ENCODE peak calls at places on chromosomes 7 and 10, in four cellular contexts. I, S, T and B are unnamed samples.

GRCh38 chr7:5701085-5701914 is 80.2 kb downstream of the RNF216 start:
- DNase-seq in I (no peak), S (no peak), T (peak; percentile 66), B (no peak)

GRCh38 chr7:115721293-115721920 is 309.2 kb downstream of the TFEC start:
- DNase-seq in I (no peak), S (no peak), T (no peak), B (no peak)

GRCh38 chr7:39130740-39131538 is 153.2 kb downstream of the POU6F2 start:
- DNase-seq in I (no peak), S (peak; percentile 52), T (no peak), B (no peak)

GRCh38 chr7:4641667-4642467 is 40.2 kb upstream of the FOXK1 start:
- DNase-seq in I (peak; percentile 97), S (peak; percentile 98), T (peak; percentile 89), B (peak; percentile 95)

GRCh38 chr10:61901829-61902447 is 439 bp downstream of the ARID5B start:
- DNase-seq in I (no peak), S (no peak), T (no peak), B (no peak)

GRCh38 chr7:877312-878232 is 1.2 kb downstream of the GET4 start:
- DNase-seq in I (peak; percentile 56), S (no peak), T (no peak), B (no peak)

GRCh38 chr10:49149881-49150280 is 16.1 kb upstream of the FAM170B start:
- DNase-seq in I (no peak), S (no peak), T (no peak), B (no peak)

GRCh38 chr10:48535416-48536225 is 69.3 kb downstream of the ARHGAP22 start:
- DNase-seq in I (peak; percentile 13), S (no peak), T (no peak), B (peak; percentile 40)

GRCh38 chr10:10796774-10797415 is 220.8 kb upstream of the CELF2 start:
- DNase-seq in I (no peak), S (no peak), T (peak; percentile 44), B (no peak)

GRCh38 chr7:29445736-29446135 is 117.9 kb upstream of the PRR15 start:
- DNase-seq in I (no peak), S (no peak), T (no peak), B (no peak)

GRCh38 chr7:55533050-55533728 is 39.1 kb downstream of the VOPP1 start:
- DNase-seq in I (no peak), S (no peak), T (peak; percentile 86), B (no peak)
- H3K4me1 ChIP-seq in I (peaks cover 65% of the 10 kb centered on the region), S (peaks cover 64% of the 10 kb centered on the region), T (peaks cover 30% of the 10 kb centered on the region), B (no peaks in the 10 kb centered on the region)

GRCh38 chr10:55233505-55233904 is 432.5 kb upstream of the PCDH15 start:
- DNase-seq in I (no peak), S (no peak), T (no peak), B (no peak)
- H3K4me3 ChIP-seq in I (peak overlapping the region; percentile 20), S (peak overlapping the region; percentile 28), T (no peak overlapping the region), B (no peak overlapping the region)

GRCh38 chr10:102809753-102810152 is 27.5 kb downstream of the CYP17A1 start:
- DNase-seq in I (no peak), S (no peak), T (no peak), B (no peak)
- H3K36me3 ChIP-seq in I (peaks cover 43% of the 10 kb centered on the region), S (peaks cover 72% of the 10 kb centered on the region), T (peaks cover 43% of the 10 kb centered on the region), B (peaks cover 50% of the 10 kb centered on the region)

GRCh38 chr10:119051775-119052174 is 22.3 kb downstream of the NANOS1 start:
- DNase-seq in I (no peak), S (no peak), T (no peak), B (no peak)
- H3K4me1 ChIP-seq in I (peaks cover 7% of the 10 kb centered on the region), S (no peaks in the 10 kb centered on the region), T (no peaks in the 10 kb centered on the region), B (no peaks in the 10 kb centered on the region)

GRCh38 chr10:33412261-33413092 is 78.0 kb upstream of the NRP1 start:
- DNase-seq in I (no peak), S (peak; percentile 60), T (peak; percentile 92), B (peak; percentile 84)

GRCh38 chr10:33410096-33410859 is 75.8 kb upstream of the NRP1 start:
- DNase-seq in I (no peak), S (no peak), T (peak; percentile 13), B (no peak)

GRCh38 chr10:33410860-33411234 is 76.4 kb upstream of the NRP1 start:
- DNase-seq in I (no peak), S (no peak), T (no peak), B (no peak)

GRCh38 chr10:33414841-33415240 is 80.4 kb upstream of the NRP1 start:
- DNase-seq in I (no peak), S (no peak), T (peak; percentile 4), B (no peak)

GRCh38 chr10:33413093-33413442 is 78.6 kb upstream of the NRP1 start:
- DNase-seq in I (no peak), S (no peak), T (no peak), B (no peak)
- H3K4me3 ChIP-seq in I (no peak overlapping the region), S (no peak overlapping the region), T (no peak overlapping the region), B (no peak overlapping the region)

DNA sequence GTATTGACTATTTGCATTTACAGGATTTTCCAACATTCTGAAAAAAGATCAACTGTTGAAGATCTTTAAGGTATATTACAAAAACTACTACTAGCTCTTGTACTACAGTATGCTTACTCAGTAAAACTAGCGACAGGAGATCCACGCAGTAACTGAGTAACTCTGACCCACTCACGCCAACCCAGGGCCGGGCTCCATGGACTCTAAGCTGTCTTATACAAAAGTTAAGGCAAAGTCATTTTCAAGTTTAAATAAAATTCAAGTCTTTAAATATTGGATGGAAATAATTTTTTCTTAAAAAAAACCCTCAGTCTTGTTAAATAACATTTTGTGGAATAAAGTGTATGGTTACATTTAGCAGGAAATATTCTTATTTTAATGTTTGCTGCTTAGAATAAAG is 120.1 kb downstream of the LARP4B start:
- DNase-seq in I (no peak), S (no peak), T (no peak), B (no peak)
- H3K36me3 ChIP-seq in I (peaks cover 62% of the 10 kb centered on the region), S (peaks cover 99% of the 10 kb centered on the region), T (peaks cover 63% of the 10 kb centered on the region), B (peaks cover 69% of the 10 kb centered on the region)

DNA sequence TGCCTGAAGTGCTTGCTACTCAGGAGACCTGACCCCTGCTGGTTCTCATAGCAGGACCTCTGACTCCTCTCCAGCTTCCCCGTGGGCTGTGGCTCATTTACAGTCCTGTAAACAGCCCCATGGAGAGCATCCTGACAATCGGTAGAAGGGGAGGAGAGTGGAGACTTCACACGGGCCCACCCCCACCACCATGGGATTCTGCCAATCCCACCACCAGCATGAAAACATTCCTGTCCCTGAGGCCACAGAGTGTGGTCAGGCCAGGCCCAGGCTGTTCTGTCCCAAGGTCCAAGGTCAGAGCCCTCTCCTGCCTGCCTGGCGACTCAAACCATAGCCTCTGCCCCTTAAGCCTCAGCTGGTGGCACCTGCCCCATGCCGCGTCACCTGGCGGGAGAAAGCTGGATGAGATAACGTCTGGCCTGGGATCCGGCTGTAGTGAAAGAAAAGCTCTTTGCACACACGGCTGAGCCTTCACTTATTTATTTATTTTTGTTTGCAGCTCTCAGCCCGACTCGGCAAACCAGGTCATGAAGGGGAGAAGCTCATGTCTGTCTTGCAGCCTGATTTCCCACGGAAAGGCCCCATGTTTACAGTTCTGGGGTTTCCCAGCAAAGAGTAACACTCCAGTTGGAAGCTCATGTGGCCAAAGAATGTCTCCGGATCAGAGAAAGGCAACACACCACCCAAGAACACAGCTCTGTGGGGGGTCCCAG is 293.6 kb upstream of the ZMIZ1 start:
- DNase-seq in I (peak; percentile 54), S (no peak), T (peak; percentile 83), B (no peak)
- H3K4me1 ChIP-seq in I (peaks cover 52% of the 10 kb centered on the region), S (peaks cover 18% of the 10 kb centered on the region), T (peaks cover 11% of the 10 kb centered on the region), B (no peaks in the 10 kb centered on the region)

GRCh38 chr10:17022898-17023297 is 106.7 kb downstream of the CUBN start:
- DNase-seq in I (no peak), S (no peak), T (no peak), B (no peak)

GRCh38 chr10:17021661-17022060 is 108.0 kb downstream of the CUBN start:
- DNase-seq in I (no peak), S (no peak), T (peak; percentile 25), B (no peak)

GRCh38 chr10:17024461-17024860 is 105.2 kb downstream of the CUBN start:
- DNase-seq in I (no peak), S (no peak), T (no peak), B (no peak)

GRCh38 chr10:17023386-17024298 is 106.0 kb downstream of the CUBN start:
- DNase-seq in I (peak; percentile 37), S (no peak), T (peak; percentile 99), B (peak; percentile 87)

GRCh38 chr10:17022399-17022798 is 107.2 kb downstream of the CUBN start:
- DNase-seq in I (no peak), S (no peak), T (no peak), B (no peak)
- H3K4me3 ChIP-seq in I (no peak overlapping the region), S (no peak overlapping the region), T (no peak overlapping the region), B (no peak overlapping the region)

GRCh38 chr10:104240078-104240477 is 7.9 kb upstream of the CFAP43 start:
- DNase-seq in I (no peak), S (no peak), T (no peak), B (no peak)
- H3K36me3 ChIP-seq in I (no peaks in the 10 kb centered on the region), S (no peaks in the 10 kb centered on the region), T (no peaks in the 10 kb centered on the region), B (no peaks in the 10 kb centered on the region)